ENCODE peak calls at places on chromosomes 12 and 14, in ten cellular contexts. L is tibial nerve, U is tibial artery, G is neuronal stem cell, B is right cardiac atrium, A is osteoblast, I is endothelial cell of umbilical vein, N is spleen, S is transverse colon, H is fibroblast of lung. P is an unnamed sample.

GRCh38 chr12:114945351-114945750 is 261.4 kb upstream of the TBX3 start:
- DNase-seq in L (no peak), U (no peak), G (no peak), B (no peak), A (no peak), I (no peak), N (no peak), S (no peak), H (peak; percentile 38), P (no peak)

GRCh38 chr14:96264850-96265249 is 8.8 kb downstream of the BDKRB1 start:
- DNase-seq in L (no peak), U (no peak), G (no peak), B (no peak), A (no peak), I (no peak), N (no peak), S (no peak), H (peak; percentile 36), P (peak; percentile 52)

GRCh38 chr12:75631809-75632208 is 120.4 kb upstream of the KRR1 start:
- DNase-seq in L (no peak), U (no peak), G (no peak), B (no peak), A (no peak), I (no peak), N (no peak), S (no peak), H (no peak), P (no peak)

GRCh38 chr12:104748356-104748755 is 209.7 kb downstream of the SLC41A2 start:
- DNase-seq in L (no peak), U (no peak), G (no peak), B (no peak), A (no peak), I (no peak), N (no peak), S (no peak), H (no peak), P (no peak)

GRCh38 chr14:52663850-52664249 is 31.5 kb downstream of the ERO1A start:
- DNase-seq in L (no peak), U (no peak), G (peak; percentile 4), B (no peak), A (no peak), I (no peak), N (no peak), S (no peak), H (no peak), P (no peak)

GRCh38 chr14:99612737-99613330 is 8.8 kb upstream of the CCDC85C start:
- DNase-seq in L (no peak), U (no peak), G (no peak), B (peak; percentile 82), A (peak; percentile 96), I (no peak), N (no peak), S (no peak), H (peak; percentile 64), P (no peak)

GRCh38 chr12:127191124-127191523 is 1075.8 kb upstream of the TMEM132C start:
- DNase-seq in L (no peak), U (no peak), G (no peak), B (no peak), A (peak; percentile 74), I (no peak), N (no peak), S (no peak), H (peak; percentile 85), P (no peak)

GRCh38 chr14:21022686-21023085 is 2.2 kb downstream of the NDRG2 start:
- DNase-seq in L (no peak), U (no peak), G (no peak), B (no peak), A (peak; percentile 84), I (no peak), N (no peak), S (no peak), H (no peak), P (no peak)

GRCh38 chr12:49297695-49298060 is 2.7 kb downstream of the PRPH start:
- DNase-seq in L (no peak), U (peak; percentile 32), G (no peak), B (no peak), A (no peak), I (no peak), N (peak; percentile 47), S (no peak), H (no peak), P (no peak)

DNA sequence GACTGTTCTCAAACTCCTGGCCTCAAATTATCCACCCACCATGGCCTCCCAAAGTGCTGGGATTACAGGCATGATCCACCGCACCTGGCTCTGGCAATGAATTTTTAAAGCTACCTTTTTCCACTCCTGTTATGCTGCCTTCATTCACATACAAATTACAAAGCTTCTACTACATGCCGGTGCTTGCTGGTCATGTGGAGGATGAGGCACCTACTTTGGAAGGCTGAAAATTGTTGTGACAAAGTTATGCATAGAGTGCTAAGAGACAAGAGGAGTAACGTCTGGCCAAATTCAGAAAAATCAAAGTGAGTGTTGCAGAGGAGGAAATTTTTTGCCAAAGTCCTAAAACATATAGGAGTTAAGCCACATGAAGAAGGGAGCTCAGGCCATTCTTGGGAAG is 191.7 kb upstream of the PPFIA2 start:
- DNase-seq in L (no peak), U (no peak), G (no peak), B (no peak), A (no peak), I (no peak), N (no peak), S (no peak), H (no peak), P (no peak)
- H3K27ac ChIP-seq in L (no peak overlapping the region), U (no peak overlapping the region), G (no peak overlapping the region), B (no peak overlapping the region), A (no peak overlapping the region), I (no peak overlapping the region), N (no peak overlapping the region), S (no peak overlapping the region), H (no peak overlapping the region), P (no peak overlapping the region)

GRCh38 chr12:45732936-45733335 is 3.4 kb downstream of the ARID2 start:
- DNase-seq in L (no peak), U (no peak), G (no peak), B (no peak), A (peak; percentile 17), I (peak; percentile 46), N (no peak), S (no peak), H (no peak), P (no peak)
- H3K4me3 ChIP-seq in L (no peak overlapping the region), U (peak overlapping the region; percentile 94), G (peak overlapping the region; percentile 16), B (no peak overlapping the region), A (no peak overlapping the region), I (no peak overlapping the region), N (no peak overlapping the region), S (no peak overlapping the region), H (peak overlapping the region; percentile 76), P (no peak overlapping the region)

DNA sequence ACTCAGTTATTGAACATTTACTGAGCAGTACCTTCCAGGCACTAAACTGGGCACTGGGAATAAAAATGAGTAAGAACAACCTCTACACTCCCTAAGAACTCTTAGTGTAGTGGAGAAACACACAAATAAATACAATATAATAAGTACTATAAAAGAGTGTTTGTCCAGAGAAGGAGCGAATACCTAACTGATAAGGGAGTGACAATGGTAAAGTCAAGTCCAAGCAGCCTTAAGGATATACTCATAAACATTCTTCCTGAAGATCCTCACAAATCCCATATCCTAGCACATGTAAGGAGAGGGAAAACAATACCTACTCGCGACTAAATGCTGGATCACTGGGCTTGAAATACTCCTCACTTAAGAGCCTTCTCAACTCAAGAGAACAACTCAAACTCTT is 32.8 kb downstream of the SPTLC2 start:
- DNase-seq in L (no peak), U (no peak), G (no peak), B (no peak), A (no peak), I (peak; percentile 30), N (no peak), S (no peak), H (no peak), P (no peak)
- H3K4me1 ChIP-seq in L (peaks cover 6% of the 10 kb centered on the region), U (no peaks in the 10 kb centered on the region), G (no peaks in the 10 kb centered on the region), B (peaks cover 12% of the 10 kb centered on the region), A (peaks cover 34% of the 10 kb centered on the region), I (peaks cover 44% of the 10 kb centered on the region), N (peaks cover 93% of the 10 kb centered on the region), S (peaks cover 8% of the 10 kb centered on the region), H (peaks cover 4% of the 10 kb centered on the region), P (peaks cover 6% of the 10 kb centered on the region)

DNA sequence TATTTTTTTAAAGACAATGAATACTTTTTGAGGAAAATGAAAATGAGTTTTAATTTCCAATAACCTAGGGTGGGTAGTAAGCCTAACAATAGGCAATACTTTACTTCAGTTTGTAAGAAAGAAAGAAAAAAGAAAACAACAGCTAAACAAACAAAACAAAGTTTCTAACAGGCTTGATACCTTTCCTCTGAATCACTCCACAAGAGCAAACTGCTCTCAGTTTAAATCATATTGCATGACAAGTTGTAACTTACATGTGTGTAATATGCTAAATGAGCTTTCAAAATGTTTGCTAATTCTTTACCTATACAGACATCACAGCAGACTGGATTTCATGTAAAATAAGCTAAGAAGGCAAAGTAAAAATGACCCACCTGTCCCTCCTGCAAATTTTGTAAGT is 6.7 kb upstream of the LMO3 start:
- DNase-seq in L (no peak), U (no peak), G (no peak), B (no peak), A (no peak), I (no peak), N (no peak), S (no peak), H (no peak), P (no peak)
- H3K27ac ChIP-seq in L (no peak overlapping the region), U (peak overlapping the region; percentile 21), G (no peak overlapping the region), B (no peak overlapping the region), A (no peak overlapping the region), I (no peak overlapping the region), N (no peak overlapping the region), S (peak overlapping the region; percentile 26), H (no peak overlapping the region), P (no peak overlapping the region)

P was measured in small intestine.